ENCODE peak calls at places on chromosomes 6 and 20, in ten cellular contexts. K is HS-27A; X is SK-N-DZ; E is activated T-cell treated with anti-CD3 and anti-CD28 coated beads, Interleukin-2, amount 50 U/mL, for 24 hours; C is T-helper 2 cell; Z is progenitor cell of endocrine pancreas; S is substantia nigra; Y is osteocyte; F is NCI-H187 treated with DMSO at 0.1 percent for 48 hours; A is right lobe of liver. P is an unnamed sample.
A peak's percentile ranks its signal among the peaks of the same experiment; 100 is the strongest.

GRCh38 chr6:80676386-80676785 is 569.9 kb downstream of the BCKDHB start:
- DNase-seq in K (no peak), X (no peak), E (no peak), C (no peak), Z (no peak), S (no peak), Y (no peak), F (no peak), A (no peak), P (no peak)

GRCh38 chr20:42308980-42309524 is 690.9 kb upstream of the CHD6 start:
- DNase-seq in K (no peak), X (no peak), E (no peak), C (no peak), Z (no peak), S (no peak), Y (no peak), F (peak; percentile 96), A (no peak), P (no peak)

GRCh38 chr6:168713839-168714238 is 272.9 kb downstream of the SMOC2 start:
- DNase-seq in K (no peak), X (no peak), E (no peak), C (no peak), Z (no peak), S (no peak), Y (peak; percentile 75), F (no peak), A (peak; percentile 51), P (no peak)

GRCh38 chr20:36035720-36036119 is 67.3 kb downstream of the CNBD2 start:
- DNase-seq in K (no peak), X (no peak), E (no peak), C (no peak), Z (no peak), S (no peak), Y (no peak), F (no peak), A (no peak), P (no peak)

GRCh38 chr6:112971651-112972050 is 624.5 kb downstream of the RFPL4B start:
- DNase-seq in K (no peak), X (no peak), E (no peak), C (no peak), Z (no peak), S (no peak), Y (no peak), F (no peak), A (no peak), P (no peak)

GRCh38 chr6:31576897-31577341 is 1.6 kb downstream of the TNF start:
- DNase-seq in K (no peak), X (no peak), E (peak; percentile 72), C (peak; percentile 73), Z (no peak), S (no peak), Y (no peak), F (no peak), A (no peak), P (no peak)

GRCh38 chr6:105550961-105551625 is 148.2 kb upstream of the PREP start:
- DNase-seq in K (no peak), X (no peak), E (no peak), C (no peak), Z (no peak), S (no peak), Y (no peak), F (no peak), A (no peak), P (no peak)

GRCh38 chr6:138293428-138293827 is 75.1 kb upstream of the PBOV1 start:
- DNase-seq in K (no peak), X (no peak), E (no peak), C (no peak), Z (no peak), S (no peak), Y (no peak), F (no peak), A (no peak), P (no peak)

GRCh38 chr20:41989039-41989679 is 371.0 kb upstream of the CHD6 start:
- DNase-seq in K (no peak), X (no peak), E (no peak), C (no peak), Z (no peak), S (no peak), Y (peak; percentile 17), F (no peak), A (no peak), P (no peak)

GRCh38 chr6:12941422-12941821 is 224.9 kb downstream of the PHACTR1 start:
- DNase-seq in K (no peak), X (no peak), E (no peak), C (no peak), Z (no peak), S (no peak), Y (no peak), F (no peak), A (no peak), P (no peak)

GRCh38 chr20:50169329-50169823 is 15.9 kb upstream of the PEDS1 start:
- DNase-seq in K (no peak), X (peak; percentile 81), E (peak; percentile 91), C (peak; percentile 56), Z (peak; percentile 60), S (peak; percentile 77), Y (peak; percentile 91), F (no peak), A (peak; percentile 66), P (no peak)

GRCh38 chr6:125066964-125067363 is 86.6 kb upstream of the TPD52L1 start:
- DNase-seq in K (no peak), X (no peak), E (no peak), C (no peak), Z (no peak), S (no peak), Y (no peak), F (no peak), A (no peak), P (no peak)

GRCh38 chr20:47368301-47368700 is 11.8 kb upstream of the ZMYND8 start:
- DNase-seq in K (no peak), X (no peak), E (no peak), C (no peak), Z (no peak), S (no peak), Y (no peak), F (no peak), A (no peak), P (no peak)

GRCh38 chr20:59792300-59792699 is 141.1 kb downstream of the SYCP2 start:
- DNase-seq in K (no peak), X (no peak), E (no peak), C (no peak), Z (no peak), S (no peak), Y (no peak), F (no peak), A (no peak), P (no peak)

GRCh38 chr6:53960311-53960710 is 150.9 kb upstream of the MLIP start:
- DNase-seq in K (no peak), X (no peak), E (no peak), C (no peak), Z (no peak), S (no peak), Y (no peak), F (no peak), A (no peak), P (no peak)

GRCh38 chr6:166474721-166475565 is 92.2 kb upstream of the MPC1 start:
- DNase-seq in K (no peak), X (no peak), E (no peak), C (no peak), Z (no peak), S (no peak), Y (no peak), F (no peak), A (peak; percentile 13), P (no peak)

GRCh38 chr6:156402628-156403027 is 374.6 kb upstream of the ARID1B start:
- DNase-seq in K (no peak), X (no peak), E (no peak), C (no peak), Z (no peak), S (no peak), Y (no peak), F (no peak), A (no peak), P (no peak)

GRCh38 chr6:408599-409102 is 17.1 kb downstream of the IRF4 start:
- DNase-seq in K (no peak), X (no peak), E (no peak), C (no peak), Z (no peak), S (no peak), Y (no peak), F (no peak), A (no peak), P (no peak)

GRCh38 chr20:9408422-9409300 is 105.7 kb upstream of the LAMP5 start:
- DNase-seq in K (peak; percentile 55), X (no peak), E (no peak), C (no peak), Z (no peak), S (no peak), Y (no peak), F (no peak), A (no peak), P (no peak)

GRCh38 chr20:38782275-38782674 is 23.2 kb upstream of the PPP1R16B start:
- DNase-seq in K (no peak), X (no peak), E (no peak), C (no peak), Z (no peak), S (no peak), Y (no peak), F (no peak), A (peak; percentile 52), P (no peak)

GRCh38 chr6:6397842-6398241 is 77.4 kb upstream of the F13A1 start:
- DNase-seq in K (no peak), X (no peak), E (no peak), C (no peak), Z (no peak), S (no peak), Y (no peak), F (no peak), A (no peak), P (no peak)

GRCh38 chr20:24785141-24785924 is 163.7 kb upstream of the CST7 start:
- DNase-seq in K (peak; percentile 67), X (no peak), E (no peak), C (no peak), Z (no peak), S (no peak), Y (no peak), F (no peak), A (no peak), P (no peak)

GRCh38 chr6:13710552-13711383 is 867 bp downstream of the RANBP9 start:
- DNase-seq in K (no peak), X (peak; percentile 63), E (peak; percentile 63), C (no peak), Z (peak; percentile 45), S (peak; percentile 8), Y (peak; percentile 84), F (peak; percentile 12), A (peak; percentile 73), P (peak; percentile 57)

GRCh38 chr6:150005761-150006651 is 19.3 kb downstream of the RAET1L start:
- DNase-seq in K (no peak), X (no peak), E (peak; percentile 37), C (no peak), Z (peak; percentile 8), S (no peak), Y (peak; percentile 75), F (no peak), A (no peak), P (no peak)

GRCh38 chr6:158911746-158912158 is 88.2 kb downstream of the RSPH3 start:
- DNase-seq in K (no peak), X (no peak), E (peak; percentile 39), C (peak; percentile 24), Z (no peak), S (no peak), Y (no peak), F (no peak), A (no peak), P (no peak)

GRCh38 chr6:90610671-90611542 is 24.0 kb upstream of the MAP3K7 start:
- DNase-seq in K (no peak), X (peak; percentile 78), E (peak; percentile 66), C (peak; percentile 2), Z (peak; percentile 36), S (peak; percentile 19), Y (no peak), F (no peak), A (peak; percentile 23), P (peak; percentile 57)

GRCh38 chr6:104956663-104957294 is at the start of gene LIN28B:
- DNase-seq in K (no peak), X (peak; percentile 83), E (no peak), C (no peak), Z (no peak), S (no peak), Y (no peak), F (no peak), A (no peak), P (no peak)

GRCh38 chr20:57192311-57192710 is 74.1 kb downstream of the BMP7 start:
- DNase-seq in K (no peak), X (no peak), E (no peak), C (no peak), Z (no peak), S (no peak), Y (no peak), F (no peak), A (no peak), P (no peak)